ENCODE peak calls at places on chromosomes 16 and 17, in eight cellular contexts. V is brain microvascular endothelial cell, B is Caco-2, Y is prostate gland, Q is astrocyte of the cerebellum, R is cardiac fibroblast, Z is cardiac muscle cell, T is left ventricle myocardium inferior. L is an unnamed sample.

GRCh38 chr17:2259769-2260536 is 43.6 kb downstream of the SMG6 start:
- DNase-seq in V (no peak), B (no peak), Y (no peak), Q (no peak), R (peak), Z (no peak), T (no peak), L (no peak)

GRCh38 chr16:88956546-88957455 is 20.2 kb downstream of the CBFA2T3 start:
- DNase-seq in V (no peak), B (no peak), Y (no peak), Q (no peak), R (no peak), Z (no peak), T (no peak), L (no peak)

GRCh38 chr17:261640-262039 is 80.2 kb upstream of the DOC2B start:
- DNase-seq in V (no peak), B (no peak), Y (no peak), Q (no peak), R (no peak), Z (no peak), T (no peak), L (no peak)

GRCh38 chr17:3505008-3505407 is 29.2 kb downstream of the ASPA start:
- DNase-seq in V (no peak), B (no peak), Y (no peak), Q (no peak), R (no peak), Z (no peak), T (no peak), L (no peak)

GRCh38 chr16:71900336-71900735 is 5.0 kb downstream of the IST1 start:
- DNase-seq in V (no peak), B (no peak), Y (no peak), Q (no peak), R (no peak), Z (peak), T (no peak), L (no peak)

GRCh38 chr16:66682271-66682670 is 14.3 kb downstream of the CMTM4 start:
- DNase-seq in V (peak), B (no peak), Y (no peak), Q (peak), R (peak), Z (peak), T (no peak), L (no peak)

GRCh38 chr16:83651871-83652270 is 155.9 kb upstream of the HSBP1 start:
- DNase-seq in V (no peak), B (no peak), Y (no peak), Q (no peak), R (no peak), Z (no peak), T (no peak), L (no peak)

GRCh38 chr16:67413978-67414891 is 2.0 kb downstream of the ZDHHC1 start:
- DNase-seq in V (no peak), B (no peak), Y (no peak), Q (no peak), R (no peak), Z (no peak), T (no peak), L (no peak)

GRCh38 chr16:69329369-69330285 is 761 bp downstream of the PDF start:
- DNase-seq in V (no peak), B (peak), Y (no peak), Q (no peak), R (peak), Z (no peak), T (no peak), L (no peak)

GRCh38 chr16:30567160-30567990 is 4.1 kb downstream of the ZNF688 start:
- DNase-seq in V (no peak), B (no peak), Y (no peak), Q (no peak), R (peak), Z (no peak), T (no peak), L (no peak)

GRCh38 chr17:37849617-37849972 is 74.6 kb upstream of the TBC1D3K start:
- DNase-seq in V (no peak), B (no peak), Y (no peak), Q (no peak), R (no peak), Z (no peak), T (no peak), L (no peak)

GRCh38 chr16:6643083-6643686 is 689.5 kb upstream of the RBFOX1 start:
- DNase-seq in V (peak), B (peak), Y (peak), Q (peak), R (peak), Z (peak), T (no peak), L (peak)

GRCh38 chr16:89491238-89491869 is 993 bp upstream of the ANKRD11 start:
- DNase-seq in V (no peak), B (no peak), Y (no peak), Q (no peak), R (peak), Z (peak), T (no peak), L (no peak)

GRCh38 chr17:79272666-79273219 is 198.1 kb downstream of the ENGASE start:
- DNase-seq in V (no peak), B (no peak), Y (no peak), Q (no peak), R (peak), Z (no peak), T (no peak), L (no peak)

GRCh38 chr17:11221721-11222120 is 19.3 kb upstream of the SHISA6 start:
- DNase-seq in V (no peak), B (no peak), Y (no peak), Q (no peak), R (no peak), Z (no peak), T (no peak), L (no peak)

GRCh38 chr17:1231456-1231855 is 38.8 kb upstream of the BHLHA9 start:
- DNase-seq in V (no peak), B (no peak), Y (no peak), Q (no peak), R (no peak), Z (peak), T (peak), L (no peak)

GRCh38 chr17:38584350-38584925 is 21.3 kb downstream of the SRCIN1 start:
- DNase-seq in V (peak), B (no peak), Y (peak), Q (no peak), R (peak), Z (peak), T (peak), L (peak)

GRCh38 chr16:85444879-85445778 is 168.0 kb upstream of the GSE1 start:
- DNase-seq in V (no peak), B (no peak), Y (peak), Q (no peak), R (no peak), Z (no peak), T (no peak), L (no peak)

GRCh38 chr17:82967268-82968032 is 112.0 kb upstream of the METRNL start:
- DNase-seq in V (no peak), B (no peak), Y (no peak), Q (no peak), R (no peak), Z (no peak), T (no peak), L (no peak)

GRCh38 chr17:49570540-49571242 is 5.0 kb upstream of the NXPH3 start:
- DNase-seq in V (no peak), B (no peak), Y (no peak), Q (no peak), R (no peak), Z (no peak), T (no peak), L (no peak)

GRCh38 chr16:26981266-26981938 is 85.3 kb upstream of the C16orf82 start:
- DNase-seq in V (peak), B (no peak), Y (no peak), Q (peak), R (peak), Z (peak), T (no peak), L (no peak)

GRCh38 chr16:87671715-87672270 is 69.5 kb downstream of the JPH3 start:
- DNase-seq in V (no peak), B (no peak), Y (no peak), Q (no peak), R (no peak), Z (no peak), T (no peak), L (no peak)

GRCh38 chr16:75000481-75001081 is 1.8 kb downstream of the ZNRF1 start:
- DNase-seq in V (no peak), B (no peak), Y (no peak), Q (no peak), R (peak), Z (peak), T (no peak), L (no peak)

GRCh38 chr17:79618383-79619067 is 7.7 kb upstream of the RBFOX3 start:
- DNase-seq in V (no peak), B (peak), Y (no peak), Q (no peak), R (no peak), Z (no peak), T (peak), L (no peak)

GRCh38 chr16:2028620-2029220 is 2.0 kb downstream of the NHERF2 start:
- DNase-seq in V (no peak), B (no peak), Y (no peak), Q (no peak), R (no peak), Z (no peak), T (no peak), L (no peak)

GRCh38 chr16:75420987-75421819 is 12.1 kb downstream of the CFDP1 start:
- DNase-seq in V (peak), B (no peak), Y (peak), Q (no peak), R (peak), Z (peak), T (peak), L (no peak)

GRCh38 chr17:40174528-40174927 is 2.7 kb upstream of the RAPGEFL1 start:
- DNase-seq in V (no peak), B (no peak), Y (no peak), Q (no peak), R (no peak), Z (no peak), T (no peak), L (no peak)

GRCh38 chr17:68302666-68303065 is 11.4 kb downstream of the ARSG start:
- DNase-seq in V (no peak), B (no peak), Y (no peak), Q (no peak), R (no peak), Z (no peak), T (no peak), L (no peak)

GRCh38 chr17:80872999-80873951 is 118.4 kb upstream of the CHMP6 start:
- DNase-seq in V (peak), B (peak), Y (no peak), Q (no peak), R (no peak), Z (no peak), T (peak), L (no peak)

GRCh38 chr16:69187387-69187890 is 475 bp downstream of the SNTB2 start:
- DNase-seq in V (no peak), B (no peak), Y (peak), Q (no peak), R (no peak), Z (peak), T (peak), L (no peak)

GRCh38 chr16:57283956-57284205 is 591 bp downstream of the PLLP start:
- DNase-seq in V (no peak), B (no peak), Y (no peak), Q (no peak), R (no peak), Z (no peak), T (no peak), L (no peak)
- H3K4me3 ChIP-seq in V (no peak), B (peak), Y (peak), Q (peak), R (peak), Z (peak), T (peak), L (peak)

DNA sequence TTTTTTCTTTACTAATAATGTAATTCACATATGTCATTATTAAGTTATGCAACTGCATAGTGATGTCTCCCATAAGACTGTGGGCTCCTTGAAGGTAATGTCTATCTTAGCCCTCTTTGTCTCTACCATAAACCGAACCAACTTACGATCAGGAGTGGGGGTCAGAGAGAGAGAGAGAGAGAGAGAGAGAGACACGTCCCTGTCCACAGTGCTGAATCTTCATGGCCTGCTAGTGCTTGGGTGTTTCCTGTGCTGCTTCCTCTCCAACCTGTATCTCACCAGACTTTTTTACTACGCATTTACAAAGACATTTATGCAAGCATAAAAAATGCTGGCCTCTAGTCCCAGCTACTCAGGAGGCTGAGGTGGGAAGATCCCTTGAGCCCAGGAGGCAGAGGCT is 52.2 kb upstream of the HAPSTR1 start:
- DNase-seq in V (peak), B (no peak), Y (no peak), Q (no peak), R (peak), Z (peak), T (no peak), L (no peak)
- TF ChIP-seq CTCF in V (no peak), B (no peak), Y (no peak), Q (no peak), R (no peak), Z (no peak), T (no peak), L (no peak)

GRCh38 chr17:78214706-78215061 is 631 bp downstream of the BIRC5 start:
- DNase-seq in V (no peak), B (no peak), Y (no peak), Q (no peak), R (no peak), Z (no peak), T (no peak), L (no peak)
- H3K4me3 ChIP-seq in V (peak), B (peak), Y (no peak), Q (peak), R (peak), Z (peak), T (peak), L (peak)

GRCh38 chr16:10577305-10578202 is 2.8 kb downstream of the EMP2 start:
- DNase-seq in V (no peak), B (no peak), Y (no peak), Q (no peak), R (no peak), Z (no peak), T (peak), L (no peak)

GRCh38 chr16:10579575-10579964 is 828 bp downstream of the EMP2 start:
- DNase-seq in V (no peak), B (no peak), Y (no peak), Q (no peak), R (peak), Z (no peak), T (no peak), L (no peak)

GRCh38 chr16:10578474-10579316 is 1.7 kb downstream of the EMP2 start:
- DNase-seq in V (no peak), B (no peak), Y (peak), Q (no peak), R (no peak), Z (no peak), T (peak), L (no peak)

GRCh38 chr16:10581507-10581906 is 1.1 kb upstream of the EMP2 start:
- DNase-seq in V (no peak), B (no peak), Y (no peak), Q (no peak), R (peak), Z (peak), T (no peak), L (no peak)

DNA sequence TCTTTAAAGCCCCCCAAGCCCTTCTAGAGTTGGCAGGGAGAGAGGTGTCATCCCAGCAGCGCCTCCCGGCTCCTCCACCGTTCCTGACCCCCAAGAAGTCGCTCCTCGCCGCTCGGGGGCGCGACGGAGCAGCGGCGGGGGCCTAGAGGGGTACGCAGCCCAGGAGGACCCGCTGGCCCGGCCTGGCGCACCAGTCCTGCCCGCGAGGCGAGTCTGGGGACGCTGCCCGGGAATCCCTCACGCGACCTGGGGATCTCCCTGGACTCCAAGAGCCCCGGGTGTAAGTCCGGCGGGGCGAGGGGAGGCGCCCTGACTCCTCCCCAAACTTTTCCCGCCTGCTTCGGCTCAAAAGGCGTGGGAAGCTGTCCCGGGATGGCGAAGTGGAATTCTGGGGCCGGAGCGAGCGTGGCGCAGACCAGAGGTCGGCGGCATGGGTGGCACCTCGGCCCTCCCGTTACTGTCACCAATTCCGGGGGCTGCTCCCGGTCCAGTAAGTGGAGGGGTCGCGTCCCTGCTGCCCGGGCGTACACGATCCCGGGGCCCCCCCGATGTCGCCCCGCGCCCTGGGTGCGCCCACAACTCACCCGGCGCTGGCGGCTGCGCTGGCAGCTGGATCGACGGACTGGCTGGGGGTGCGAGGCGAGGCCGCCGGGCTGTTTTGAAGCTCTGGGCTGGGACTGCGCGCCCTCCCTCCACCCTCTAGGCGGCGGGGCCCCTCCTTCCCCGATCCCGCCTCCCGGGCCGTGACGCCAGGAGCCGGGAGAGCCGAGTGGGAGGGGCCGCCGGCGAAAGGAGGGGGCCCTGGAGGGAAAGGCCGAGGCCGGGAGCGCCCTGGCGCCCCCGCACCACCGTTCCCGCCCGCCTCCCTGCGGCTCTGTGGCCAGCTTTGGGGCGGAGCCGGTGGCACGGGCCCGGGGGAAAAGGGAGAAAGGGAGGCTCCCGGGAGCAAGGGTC is at the start of gene EMP2:
- DNase-seq in V (peak), B (peak), Y (peak), Q (no peak), R (peak), Z (peak), T (peak), L (no peak)
- TF ChIP-seq CTCF in V (peak), B (peak), Y (peak), Q (peak), R (peak), Z (peak), T (peak), L (peak)

L was measured in LNCaP clone FGC.